ENCODE peak calls at places on chromosomes 11 and 22, in ten cellular contexts. Z, O, A, S, T, N, Y, U, J and M are unnamed samples. For H3K36me3, the result is how much of the 10 kb centered on the place peaks cover.

GRCh38 chr11:78160557-78160956 is 21.1 kb upstream of the ALG8 start:
- DNase-seq in Z (no peak), O (no peak), A (no peak), S (no peak), T (no peak), N (no peak), Y (no peak), U (peak), J (no peak), M (no peak)

GRCh38 chr11:5228124-5228523 is 1.3 kb upstream of the HBB start:
- DNase-seq in Z (no peak), O (no peak), A (no peak), S (no peak), T (no peak), N (no peak), Y (no peak), U (no peak), J (no peak), M (no peak)

GRCh38 chr11:15453211-15453715 is 338.5 kb downstream of the INSC start:
- DNase-seq in Z (no peak), O (no peak), A (no peak), S (no peak), T (no peak), N (no peak), Y (no peak), U (no peak), J (no peak), M (no peak)

GRCh38 chr22:26956346-26956745 is 299.0 kb downstream of the MIAT start:
- DNase-seq in Z (no peak), O (no peak), A (no peak), S (no peak), T (no peak), N (no peak), Y (no peak), U (no peak), J (no peak), M (no peak)

GRCh38 chr22:23104109-23104971 is 34.0 kb downstream of the GNAZ start:
- DNase-seq in Z (no peak), O (no peak), A (no peak), S (no peak), T (no peak), N (no peak), Y (no peak), U (no peak), J (no peak), M (no peak)

GRCh38 chr11:94400839-94401772 is at the start of gene GPR83:
- DNase-seq in Z (peak), O (peak), A (peak), S (peak), T (peak), N (peak), Y (no peak), U (no peak), J (no peak), M (no peak)

GRCh38 chr11:62269654-62270278 is at the start of gene SCGB2A2:
- DNase-seq in Z (no peak), O (no peak), A (no peak), S (no peak), T (no peak), N (no peak), Y (no peak), U (no peak), J (peak), M (no peak)

GRCh38 chr22:36299911-36300310 is 47.0 kb downstream of the APOL1 start:
- DNase-seq in Z (no peak), O (no peak), A (peak), S (no peak), T (no peak), N (no peak), Y (no peak), U (peak), J (no peak), M (no peak)

GRCh38 chr11:94328587-94329080 is 24.3 kb downstream of the IZUMO1R start:
- DNase-seq in Z (no peak), O (no peak), A (no peak), S (no peak), T (no peak), N (no peak), Y (no peak), U (no peak), J (no peak), M (no peak)

GRCh38 chr22:24516301-24516737 is 21.2 kb downstream of the UPB1 start:
- DNase-seq in Z (no peak), O (peak), A (peak), S (peak), T (peak), N (no peak), Y (peak), U (no peak), J (no peak), M (no peak)

GRCh38 chr11:35014352-35014751 is 97.9 kb downstream of the PDHX start:
- DNase-seq in Z (no peak), O (peak), A (no peak), S (peak), T (no peak), N (no peak), Y (no peak), U (no peak), J (no peak), M (no peak)

GRCh38 chr11:124108158-124108557 is 7.1 kb upstream of the VWA5A start:
- DNase-seq in Z (no peak), O (no peak), A (no peak), S (peak), T (peak), N (no peak), Y (no peak), U (no peak), J (no peak), M (no peak)
- TF ChIP-seq CTCF in Z (no peak), O (peak), A (no peak), S (peak), T (no peak), N (no peak), Y (no peak), U (no peak), J (no peak), M (no peak)

DNA sequence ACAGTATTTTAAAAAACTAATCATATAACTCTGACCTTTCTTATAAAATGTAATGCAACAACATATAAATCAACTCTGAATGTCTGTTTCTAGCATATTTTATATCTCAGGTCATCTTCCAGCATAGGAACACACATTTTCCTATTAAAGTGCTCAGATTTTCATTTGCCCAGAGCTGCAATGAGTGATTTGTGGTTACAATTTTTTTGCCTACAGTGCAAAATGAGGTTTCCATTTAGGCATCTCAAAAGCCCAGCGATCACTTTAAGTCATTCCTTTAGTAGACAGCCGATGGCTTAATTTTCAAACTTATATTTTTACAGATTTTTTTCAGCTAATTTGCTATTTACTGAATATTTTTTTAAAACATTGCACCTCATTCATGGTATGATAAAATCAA is 999 bp downstream of the LYVE1 start:
- DNase-seq in Z (no peak), O (no peak), A (no peak), S (no peak), T (no peak), N (no peak), Y (no peak), U (no peak), J (no peak), M (no peak)
- H3K36me3 ChIP-seq in Z (under half), O (under half), A (under half), S (under half), T (under half), N (under half), Y (under half), U (under half), J (under half), M (under half)

GRCh38 chr22:19825016-19825339 is 29.7 kb downstream of the GNB1L start:
- DNase-seq in Z (no peak), O (no peak), A (no peak), S (no peak), T (no peak), N (no peak), Y (no peak), U (no peak), J (peak), M (peak)
- H3K27ac ChIP-seq in Z (no peak), O (no peak), A (no peak), S (no peak), T (no peak), N (no peak), Y (no peak), U (no peak), J (peak), M (no peak)

GRCh38 chr11:68342459-68343158 is 30.2 kb downstream of the LRP5 start:
- DNase-seq in Z (no peak), O (no peak), A (no peak), S (no peak), T (no peak), N (no peak), Y (no peak), U (no peak), J (peak), M (no peak)
- TF ChIP-seq CTCF in Z (no peak), O (no peak), A (no peak), S (no peak), T (no peak), N (no peak), Y (no peak), U (no peak), J (no peak), M (no peak)

DNA sequence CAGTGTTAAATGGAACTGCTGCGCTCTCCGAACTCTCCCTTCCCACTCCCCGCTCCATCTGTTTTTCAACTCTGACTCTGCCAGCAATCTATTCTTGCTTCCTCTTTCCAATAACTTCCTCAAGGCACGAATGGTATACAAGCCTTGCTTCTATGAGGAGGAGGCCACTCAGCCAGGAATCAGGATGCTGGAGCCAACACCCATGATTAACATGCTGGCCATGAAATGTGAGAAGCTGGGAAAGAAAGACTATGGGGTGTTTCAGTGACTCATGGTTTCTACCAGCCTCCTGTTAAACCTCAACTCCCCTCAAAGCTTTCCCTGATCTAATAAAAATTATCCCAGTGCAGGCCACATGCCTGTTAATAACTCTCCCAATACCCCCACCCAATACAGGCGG is 46.4 kb upstream of the TBCEL start:
- DNase-seq in Z (no peak), O (no peak), A (no peak), S (peak), T (no peak), N (no peak), Y (no peak), U (no peak), J (no peak), M (no peak)
- H3K36me3 ChIP-seq in Z (under half), O (under half), A (under half), S (under half), T (under half), N (under half), Y (under half), U (under half), J (under half), M (under half)

DNA sequence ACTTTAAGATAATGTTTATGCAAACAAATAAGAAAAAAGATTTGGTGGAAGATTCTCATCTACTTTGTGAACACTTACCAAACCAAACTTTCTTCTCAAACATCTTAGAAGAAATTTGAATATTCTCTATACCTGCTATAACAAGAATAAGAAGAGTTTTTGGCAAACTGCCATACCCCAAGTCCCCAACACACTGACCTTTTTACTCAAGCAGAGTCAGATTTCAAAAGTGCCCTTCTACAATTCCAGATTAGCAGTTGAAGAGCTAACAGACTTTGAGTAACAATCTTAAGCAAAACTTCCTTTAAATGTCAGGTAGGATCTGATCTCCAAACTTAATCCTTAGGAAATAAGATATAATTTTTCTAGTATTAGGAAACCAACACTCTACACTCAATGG is 33.9 kb downstream of the TSG101 start:
- DNase-seq in Z (no peak), O (no peak), A (no peak), S (no peak), T (no peak), N (no peak), Y (no peak), U (no peak), J (no peak), M (no peak)
- H3K27ac ChIP-seq in Z (no peak), O (no peak), A (peak), S (no peak), T (no peak), N (no peak), Y (no peak), U (no peak), J (no peak), M (no peak)